ENCODE peak calls at places on chromosomes 4 and X, in four cellular contexts. Q is HepG2, M is SK-N-SH, H is K562. U is an unnamed sample.

GRCh38 chr4:75087416-75087815 is 154.5 kb downstream of the PARM1 start:
- DNase-seq in M (no peak), H (no peak), Q (no peak), U (no peak)

GRCh38 chrX:31658360-31658759 is 586.5 kb upstream of the FTHL17 start:
- DNase-seq in Q (peak; percentile 1), H (peak; percentile 8), M (peak; percentile 6), U (no peak)

GRCh38 chr4:172654482-172654881 is 514.1 kb upstream of the GALNT7 start:
- DNase-seq in M (no peak), H (no peak), Q (no peak), U (no peak)

GRCh38 chrX:120120223-120120622 is 4.5 kb upstream of the RHOXF1 start:
- DNase-seq in M (no peak), H (no peak), Q (no peak), U (no peak)

GRCh38 chr4:2394544-2394943 is 23.9 kb downstream of the ZFYVE28 start:
- DNase-seq in H (no peak), M (no peak), Q (no peak), U (no peak)

GRCh38 chrX:20445109-20445508 is 178.4 kb upstream of the RPS6KA3 start:
- DNase-seq in M (no peak), Q (no peak), H (no peak), U (no peak)

GRCh38 chr4:83083925-83084475 is 30.5 kb downstream of the PLAC8 start:
- DNase-seq in H (no peak), M (no peak), Q (no peak), U (no peak)

GRCh38 chrX:49053223-49054072 is 5.4 kb upstream of the CCDC120 start:
- DNase-seq in M (peak; percentile 90), H (peak; percentile 78), Q (peak; percentile 45), U (peak; percentile 69)

GRCh38 chr4:117085185-117085701 is at the start of gene TRAM1L1:
- DNase-seq in H (peak; percentile 8), Q (peak; percentile 30), M (peak; percentile 92), U (no peak)

GRCh38 chr4:20916106-20916505 is 215.8 kb downstream of the PACRGL start:
- DNase-seq in Q (no peak), H (no peak), M (no peak), U (no peak)

GRCh38 chr4:81648576-81649272 is 177.0 kb upstream of the RASGEF1B start:
- DNase-seq in Q (no peak), M (no peak), H (no peak), U (no peak)

GRCh38 chrX:153882557-153882956 is 3.4 kb downstream of the L1CAM start:
- DNase-seq in H (no peak), M (no peak), Q (peak; percentile 5), U (no peak)

GRCh38 chr4:5751073-5751917 is 40.3 kb downstream of the EVC start:
- DNase-seq in M (no peak), Q (no peak), H (peak; percentile 3), U (no peak)

GRCh38 chr4:111650553-111651183 is 494.6 kb upstream of the FAM241A start:
- DNase-seq in Q (no peak), M (no peak), H (no peak), U (no peak)

GRCh38 chrX:14698770-14699169 is 169.4 kb downstream of the GLRA2 start:
- DNase-seq in H (no peak), M (no peak), Q (no peak), U (no peak)

GRCh38 chr4:186698525-186698924 is 25.1 kb downstream of the FAT1 start:
- DNase-seq in M (no peak), H (no peak), Q (no peak), U (no peak)

GRCh38 chr4:186700746-186701145 is 22.9 kb downstream of the FAT1 start:
- DNase-seq in H (no peak), M (no peak), Q (no peak), U (no peak)

GRCh38 chr4:186698028-186698427 is 25.6 kb downstream of the FAT1 start:
- DNase-seq in H (no peak), Q (peak; percentile 83), M (no peak), U (no peak)

GRCh38 chr4:186699881-186700397 is 23.7 kb downstream of the FAT1 start:
- DNase-seq in H (no peak), Q (no peak), M (no peak), U (no peak)

DNA sequence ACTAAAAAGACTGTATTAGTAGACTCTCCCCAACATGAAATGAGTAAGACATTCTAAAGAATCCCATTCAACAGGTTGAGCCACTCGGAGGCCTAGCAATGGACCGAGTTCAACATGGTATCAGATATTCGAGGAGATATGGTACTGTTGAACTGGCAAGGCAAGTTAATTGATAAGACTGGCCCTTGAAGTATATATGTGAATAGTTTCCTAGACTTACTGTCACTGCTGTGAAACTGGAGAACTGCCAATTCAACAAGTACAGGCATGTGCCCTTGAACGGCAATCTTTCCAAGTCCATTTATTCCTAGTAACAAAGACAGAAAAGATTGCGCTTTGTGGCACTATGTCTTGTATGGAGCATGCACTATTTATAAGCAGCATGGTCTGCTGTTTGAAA is 24.4 kb downstream of the FAT1 start:
- DNase-seq in M (no peak), Q (peak; percentile 77), H (no peak), U (no peak)
- TF ChIP-seq POLR2AphosphoS5 in M (no peak), Q (no peak), H (no peak), U (no peak)

DNA sequence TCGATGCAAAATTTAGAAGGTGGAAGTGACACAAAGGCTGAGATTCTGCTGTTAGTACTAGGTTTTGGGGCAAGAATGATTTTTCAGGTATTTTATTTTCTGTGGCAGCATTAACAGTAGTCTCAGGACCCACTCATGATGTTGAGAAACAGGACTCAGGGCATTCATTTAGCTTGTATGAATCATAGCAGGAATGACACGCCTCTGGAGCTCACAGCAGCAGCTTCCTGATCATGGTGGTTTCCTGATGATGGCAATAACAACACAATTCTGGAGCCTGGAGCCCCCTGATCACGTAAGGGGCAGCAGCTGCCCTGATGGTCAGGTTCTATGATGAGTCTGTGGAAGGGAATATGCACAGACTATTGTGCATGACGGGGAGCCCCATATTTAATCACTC is 47.0 kb downstream of the TASL start:
- DNase-seq in Q (no peak), H (no peak), M (no peak), U (no peak)
- TF ChIP-seq TAF1 in Q (no peak), H (no peak), M (no peak), U (no peak)

GRCh38 chrX:23737413-23737812 is 5.7 kb downstream of the ACOT9 start:
- DNase-seq in Q (no peak), H (no peak), M (no peak), U (no peak)

GRCh38 chrX:23742174-23742692 is 843 bp downstream of the ACOT9 start:
- DNase-seq in Q (peak; percentile 32), H (no peak), M (peak; percentile 64), U (no peak)

GRCh38 chrX:23745786-23746185 is 2.7 kb upstream of the ACOT9 start:
- DNase-seq in H (no peak), Q (no peak), M (no peak), U (no peak)

DNA sequence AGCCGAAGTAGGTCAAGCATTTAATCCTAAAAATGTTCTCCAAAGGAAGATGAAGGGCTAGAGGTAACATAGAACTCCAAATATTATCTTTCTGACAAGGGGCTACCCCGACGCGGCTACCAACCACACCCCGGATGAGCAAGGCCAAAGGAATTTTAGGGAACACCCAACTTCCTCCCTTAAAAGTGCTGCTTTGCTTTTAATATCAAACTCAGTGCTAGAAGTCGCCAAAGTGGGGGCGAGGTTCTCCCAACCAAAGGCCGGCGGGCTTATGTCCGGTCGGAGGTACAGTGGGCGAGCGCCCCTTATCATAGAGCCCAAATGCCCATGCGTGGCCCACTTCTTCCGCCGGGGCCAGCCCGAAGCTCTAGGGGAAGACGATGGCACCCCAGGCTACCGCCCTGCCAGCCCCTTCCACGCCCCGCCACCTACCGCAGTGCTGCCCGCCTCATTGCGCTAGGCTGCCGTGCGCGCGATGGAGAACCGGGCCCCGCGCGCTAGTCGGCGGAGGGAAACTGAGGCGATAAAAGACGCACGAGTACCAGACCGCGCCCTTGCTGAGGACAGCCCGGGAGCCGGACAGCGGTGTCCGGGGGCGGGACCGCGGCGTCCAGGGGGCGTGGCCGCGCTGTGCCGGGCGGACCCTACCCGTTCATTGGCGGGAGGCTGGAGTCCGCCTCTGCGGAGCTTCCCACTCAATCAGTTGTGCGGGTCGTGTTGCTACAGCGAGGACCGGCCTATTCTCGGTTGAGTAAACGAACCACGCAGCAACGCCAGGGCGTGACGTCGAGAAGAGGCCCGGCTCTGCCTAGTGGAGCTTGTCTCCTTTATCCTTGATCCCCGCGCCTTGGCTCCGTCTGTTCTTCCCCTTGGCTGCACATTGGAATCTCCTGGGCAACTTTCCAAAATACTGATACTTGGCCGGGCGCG is at the start of gene ACOT9:
- DNase-seq in Q (peak; percentile 88), M (peak; percentile 92), H (peak; percentile 95), U (peak; percentile 74)
- TF ChIP-seq POLR2AphosphoS5 in Q (peak; percentile 36), M (no peak), H (no peak), U (no peak)

DNA sequence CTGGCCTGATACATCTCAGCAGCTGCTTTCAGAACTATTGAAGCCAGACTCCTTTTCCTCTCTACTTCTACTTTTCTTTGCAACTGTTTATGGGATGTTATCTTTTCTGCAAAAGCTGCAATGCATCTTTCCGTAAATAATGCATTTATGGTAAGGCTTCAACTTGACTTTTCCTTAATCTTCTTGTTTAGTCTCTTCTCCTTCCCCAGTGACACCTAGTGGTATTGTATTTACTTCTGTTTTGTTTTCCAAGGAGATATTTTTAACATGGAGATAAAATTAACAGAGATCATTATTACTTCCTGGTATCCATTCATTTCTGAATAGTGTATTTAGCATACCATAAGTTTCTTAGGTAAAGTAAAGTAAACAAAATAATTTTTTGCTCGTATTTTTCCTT is 1548.8 kb downstream of the PCDH7 start:
- DNase-seq in M (no peak), Q (no peak), H (no peak), U (no peak)
- TF ChIP-seq TAF1 in M (no peak), Q (no peak), H (no peak), U (no peak)

DNA sequence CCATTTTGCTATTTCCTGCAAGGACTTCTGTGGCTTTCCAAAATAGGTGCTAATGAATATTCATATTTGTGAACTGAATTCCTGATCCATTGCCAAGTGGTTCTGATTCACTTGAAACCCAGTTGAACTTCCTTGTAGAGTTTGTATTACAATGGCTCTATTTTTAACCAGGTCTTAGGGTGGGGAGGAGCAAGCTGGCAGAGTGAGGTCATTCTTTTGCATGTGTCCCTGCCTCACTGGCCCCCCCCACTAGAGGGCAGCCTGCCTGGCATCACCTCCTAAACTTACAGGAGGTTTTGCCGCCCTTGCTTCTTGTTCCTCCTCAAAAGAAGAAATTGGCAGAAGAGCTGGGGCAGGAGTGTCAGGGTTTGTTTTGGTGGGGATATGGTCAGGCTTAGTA is 10.5 kb downstream of the PTTG2 start:
- DNase-seq in Q (peak; percentile 47), M (peak; percentile 32), H (peak; percentile 36), U (no peak)
- TF ChIP-seq POLR2AphosphoS5 in Q (no peak), M (no peak), H (no peak), U (no peak)

GRCh38 chr4:128465523-128465922 is 177.9 kb upstream of the PGRMC2 start:
- DNase-seq in M (no peak), H (no peak), Q (no peak), U (no peak)

GRCh38 chr4:128462104-128462783 is 174.6 kb upstream of the PGRMC2 start:
- DNase-seq in H (no peak), Q (no peak), M (no peak), U (no peak)

GRCh38 chr4:128459547-128459946 is 171.9 kb upstream of the PGRMC2 start:
- DNase-seq in M (no peak), H (no peak), Q (no peak), U (no peak)

GRCh38 chr4:128463006-128463405 is 175.4 kb upstream of the PGRMC2 start:
- DNase-seq in Q (no peak), M (no peak), H (no peak), U (no peak)

GRCh38 chr4:128461300-128462103 is 173.9 kb upstream of the PGRMC2 start:
- DNase-seq in Q (no peak), M (no peak), H (peak; percentile 23), U (no peak)
- TF ChIP-seq TAF1 in Q (no peak), M (no peak), H (no peak), U (no peak)

GRCh38 chrX:41350150-41350975 is 16.4 kb downstream of the DDX3X start:
- DNase-seq in M (no peak), Q (no peak), H (no peak), U (no peak)
- TF ChIP-seq POLR2AphosphoS5 in M (no peak), Q (peak; percentile 62), H (peak; percentile 57), U (peak; percentile 98)